ENCODE peak calls at places on chromosomes 13 and 19, in seven cellular contexts. D is frontal cortex; H is nucleus accumbens; E is CD8-positive, alpha-beta T cell; G is iris pigment epithelial cell; Q is stimulated activated CD8-positive, alpha-beta memory T cell treated with anti-CD3 and anti-CD28 coated beads, Interleukin-4, amount 100 ng/mL, for 4 hours; L is skeletal muscle cell. M is an unnamed sample.

GRCh38 chr13:79393564-79394249 is 12.3 kb downstream of the RBM26 start:
- DNase-seq in L (no peak), H (no peak), G (peak), Q (no peak), D (no peak), E (no peak), M (no peak)

GRCh38 chr19:42422576-42423461 is 4.4 kb downstream of the LIPE start:
- DNase-seq in Q (no peak), L (no peak), D (peak), G (no peak), H (no peak), E (peak), M (no peak)

GRCh38 chr13:105370011-105370645 is 1165.3 kb downstream of the EFNB2 start:
- DNase-seq in Q (no peak), L (no peak), D (no peak), H (no peak), E (no peak), G (peak), M (peak)

GRCh38 chr19:7373862-7374261 is 25.1 kb downstream of the ARHGEF18 start:
- DNase-seq in L (no peak), Q (no peak), G (peak), H (no peak), E (no peak), D (no peak), M (no peak)

GRCh38 chr13:110387451-110388140 is 80.5 kb downstream of the COL4A2 start:
- DNase-seq in Q (no peak), G (peak), L (no peak), H (no peak), D (no peak), E (no peak), M (no peak)

GRCh38 chr13:24053505-24054251 is 106.8 kb upstream of the SPATA13 start:
- DNase-seq in E (peak), Q (peak), G (peak), L (no peak), H (no peak), D (peak), M (no peak)

GRCh38 chr13:99080131-99080530 is 102.3 kb upstream of the DOCK9 start:
- DNase-seq in G (no peak), Q (no peak), H (no peak), L (no peak), E (no peak), D (no peak), M (no peak)

GRCh38 chr13:85608255-85608829 is 190.9 kb downstream of the SLITRK6 start:
- DNase-seq in G (no peak), E (no peak), Q (no peak), D (no peak), H (no peak), L (no peak), M (no peak)

GRCh38 chr19:58559275-58560006 is 1.0 kb upstream of the UBE2M start:
- DNase-seq in L (peak), Q (no peak), D (peak), G (peak), E (no peak), H (no peak), M (peak)

GRCh38 chr13:30731658-30732390 is 3.5 kb upstream of the ALOX5AP start:
- DNase-seq in Q (no peak), L (no peak), H (no peak), D (no peak), E (no peak), G (no peak), M (no peak)

GRCh38 chr19:27777726-27778125 is 1435.2 kb downstream of the UQCRFS1 start:
- DNase-seq in D (no peak), E (no peak), G (no peak), Q (no peak), H (no peak), L (no peak), M (no peak)

GRCh38 chr13:81987159-81987558 is 1646.2 kb upstream of the SPRY2 start:
- DNase-seq in E (no peak), G (no peak), D (no peak), H (no peak), Q (no peak), L (no peak), M (no peak)

M was measured in retinal pigment epithelial cell.